ENCODE peak calls at places on chromosomes 3 and 15, in five cellular contexts. H is HepG2, T is HCT116, I is K562, F is H1. P is an unnamed sample.

GRCh38 chr3:169618894-169619792 is 44.4 kb downstream of the MECOM start:
- DNase-seq in F (no peak), T (no peak), I (no peak), H (no peak), P (no peak)

GRCh38 chr3:71055602-71056001 is 527.9 kb downstream of the FOXP1 start:
- DNase-seq in F (no peak), I (no peak), T (no peak), H (no peak), P (no peak)

GRCh38 chr3:66498718-66499611 is 1.9 kb downstream of the LRIG1 start:
- DNase-seq in F (no peak), H (no peak), I (no peak), T (no peak), P (no peak)

GRCh38 chr15:98657721-98658120 is 9.4 kb downstream of the IGF1R start:
- DNase-seq in I (no peak), F (peak), H (no peak), T (no peak), P (no peak)

GRCh38 chr3:120713262-120713661 is 29.1 kb downstream of the RABL3 start:
- DNase-seq in H (no peak), I (no peak), F (no peak), T (no peak), P (no peak)

GRCh38 chr3:197031315-197032285 is 2.0 kb upstream of the MELTF start:
- DNase-seq in H (peak), F (no peak), I (peak), T (peak), P (no peak)

GRCh38 chr3:56633602-56634371 is 49.3 kb downstream of the TASOR start:
- DNase-seq in I (no peak), F (no peak), H (no peak), T (no peak), P (no peak)

GRCh38 chr15:64134322-64134829 is 17.2 kb upstream of the SNX22 start:
- DNase-seq in I (no peak), H (no peak), T (no peak), F (no peak), P (no peak)

GRCh38 chr3:135040321-135041110 is 245.5 kb downstream of the EPHB1 start:
- DNase-seq in T (no peak), H (no peak), F (no peak), I (no peak), P (no peak)

GRCh38 chr3:81761904-81762565 is 590 bp upstream of the GBE1 start:
- DNase-seq in H (no peak), F (no peak), I (no peak), T (no peak), P (no peak)

GRCh38 chr3:45964139-45964538 is 20.9 kb downstream of the CXCR6 start:
- DNase-seq in I (no peak), H (no peak), F (no peak), T (no peak), P (no peak)

GRCh38 chr3:33428812-33429211 is 11.4 kb downstream of the UBP1 start:
- DNase-seq in T (no peak), F (no peak), I (no peak), H (no peak), P (no peak)

GRCh38 chr3:57752307-57752706 is 3.8 kb upstream of the SLMAP start:
- DNase-seq in F (no peak), T (peak), H (no peak), I (no peak), P (no peak)

GRCh38 chr15:48565560-48566482 is 79.7 kb downstream of the FBN1 start:
- DNase-seq in H (no peak), F (no peak), T (no peak), I (no peak), P (no peak)

GRCh38 chr3:194395201-194395600 is 3.9 kb downstream of the GP5 start:
- DNase-seq in H (peak), I (no peak), F (peak), T (no peak), P (no peak)

GRCh38 chr3:196793224-196793623 is 53.6 kb downstream of the PAK2 start:
- DNase-seq in T (peak), I (no peak), F (no peak), H (peak), P (peak)

GRCh38 chr3:48672522-48672921 is 9.8 kb upstream of the CELSR3 start:
- DNase-seq in I (no peak), H (no peak), F (no peak), T (no peak), P (no peak)

GRCh38 chr3:156291269-156292123 is 171.1 kb downstream of the KCNAB1 start:
- DNase-seq in F (peak), I (no peak), H (no peak), T (no peak), P (peak)

GRCh38 chr15:60340207-60340921 is 57.4 kb downstream of the ANXA2 start:
- DNase-seq in F (no peak), T (no peak), H (peak), I (no peak), P (no peak)

GRCh38 chr15:94021621-94022320 is 209.6 kb upstream of the MCTP2 start:
- DNase-seq in I (no peak), T (no peak), F (no peak), H (no peak), P (peak)

GRCh38 chr15:99331366-99331765 is 80.1 kb downstream of the LRRC28 start:
- DNase-seq in F (no peak), I (no peak), H (no peak), T (no peak), P (no peak)

GRCh38 chr3:184662192-184662591 is 49.7 kb downstream of the MAGEF1 start:
- DNase-seq in T (no peak), I (no peak), F (no peak), H (no peak), P (no peak)

GRCh38 chr3:149908558-149908957 is 62.1 kb downstream of the PFN2 start:
- DNase-seq in I (no peak), H (no peak), T (no peak), F (no peak), P (no peak)

GRCh38 chr3:195802261-195802701 is 9.4 kb downstream of the MUC4 start:
- DNase-seq in T (no peak), I (no peak), H (no peak), F (no peak), P (no peak)

GRCh38 chr15:59223736-59224135 is 17.1 kb downstream of the LDHAL6B start:
- DNase-seq in T (no peak), H (no peak), F (no peak), I (no peak), P (no peak)

GRCh38 chr15:40352221-40352901 is 1.5 kb downstream of the PHGR1 start:
- DNase-seq in H (no peak), F (no peak), T (no peak), I (no peak), P (no peak)

GRCh38 chr3:73471986-73472385 is 152.8 kb downstream of the PDZRN3 start:
- DNase-seq in F (no peak), H (no peak), I (no peak), T (no peak), P (peak)

GRCh38 chr3:13494463-13495350 is 14.6 kb downstream of the HDAC11 start:
- DNase-seq in T (no peak), I (peak), F (no peak), H (no peak), P (peak)

GRCh38 chr3:149245738-149246451 is 24.3 kb upstream of the CP start:
- DNase-seq in F (no peak), T (no peak), I (no peak), H (peak), P (no peak)

GRCh38 chr3:44477312-44478030 is at the start of gene ZNF445:
- DNase-seq in T (peak), H (peak), I (peak), F (peak), P (peak)

DNA sequence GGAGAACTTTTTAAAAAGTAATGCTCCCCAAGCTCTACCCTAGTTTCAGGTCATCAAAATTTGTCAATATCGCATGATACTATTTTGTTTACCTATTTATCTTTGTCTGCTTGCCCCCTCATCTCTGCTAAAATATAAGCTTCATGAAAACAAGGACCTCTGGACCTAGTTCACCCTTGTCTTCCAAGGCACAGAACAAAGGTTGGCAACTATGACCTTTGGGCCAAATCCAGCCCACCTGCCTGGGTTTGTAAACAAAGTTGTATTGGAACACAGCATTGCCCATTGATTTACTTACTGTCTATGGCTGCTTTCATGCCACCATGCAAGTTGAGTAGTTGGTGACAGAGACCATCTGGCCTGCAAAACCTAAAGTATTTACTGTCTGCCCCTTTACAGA is 462.2 kb upstream of the SUCLG2 start:
- DNase-seq in I (no peak), T (no peak), F (no peak), H (no peak), P (no peak)
- TF ChIP-seq SIN3A in I (no peak), T (no peak), F (no peak), H (no peak), P (no peak)

DNA sequence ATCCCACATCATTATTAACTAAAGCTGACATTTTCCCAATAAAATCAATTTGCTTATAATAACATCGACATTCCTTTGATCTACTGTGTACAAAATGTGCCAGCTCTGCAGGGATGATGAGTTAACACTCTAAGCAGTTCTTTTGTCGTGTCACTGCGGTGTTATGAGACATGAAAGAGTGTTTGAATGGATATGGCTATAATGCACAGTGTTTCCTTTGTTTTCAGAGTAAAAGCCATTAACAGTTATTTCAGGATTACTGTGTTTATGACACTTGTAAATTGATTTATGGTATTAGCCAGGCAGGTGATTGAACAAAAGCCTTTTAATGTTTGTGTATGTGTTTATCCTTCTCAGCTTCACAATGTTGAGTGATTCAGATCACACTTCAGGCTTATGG is 115.6 kb downstream of the CHL1 start:
- DNase-seq in T (no peak), F (no peak), H (no peak), I (no peak), P (no peak)
- TF ChIP-seq SIN3A in T (no peak), F (no peak), H (no peak), I (no peak), P (no peak)

DNA sequence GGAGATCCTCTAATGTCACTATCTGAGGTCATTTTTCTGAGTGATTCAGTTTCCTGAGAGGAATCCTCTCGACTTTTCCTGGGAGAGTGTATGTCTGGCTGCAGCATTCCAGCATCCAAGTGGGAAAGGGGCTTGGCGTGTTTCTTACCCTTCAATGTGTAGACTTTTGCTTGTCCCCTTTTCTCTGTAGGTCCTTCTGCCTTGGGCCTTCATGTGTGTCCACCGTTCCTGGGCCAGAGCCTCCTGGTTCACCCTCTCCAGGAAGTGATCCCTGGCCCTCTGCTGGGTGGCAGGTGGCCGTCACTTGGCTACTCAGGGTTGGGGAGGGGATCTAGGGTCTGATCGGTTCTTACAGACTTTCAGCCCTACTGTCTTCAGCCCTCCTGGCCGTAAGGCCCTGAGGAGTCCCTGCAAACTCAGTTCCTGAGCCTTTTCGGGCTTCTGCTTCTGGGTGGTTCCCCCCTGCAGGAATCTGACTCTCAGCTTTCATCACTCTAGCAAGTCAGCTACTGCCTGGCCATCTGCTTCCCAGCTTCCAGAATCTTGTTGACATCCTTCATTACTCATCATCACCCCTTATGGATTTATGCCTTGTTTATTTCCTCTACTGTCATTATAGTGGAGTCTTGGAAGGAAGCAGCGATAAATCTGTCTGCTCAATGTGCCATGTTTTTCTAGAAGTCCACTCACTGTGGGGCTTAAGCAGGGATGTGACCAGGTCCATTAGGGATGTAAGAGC is 36.5 kb downstream of the GOLGA6L10 start:
- DNase-seq in T (no peak), I (no peak), H (no peak), F (peak), P (no peak)
- TF ChIP-seq SIN3A in T (no peak), I (no peak), H (no peak), F (no peak), P (no peak)

GRCh38 chr15:35545316-35545824 is 595 bp downstream of the DPH6 start:
- DNase-seq in I (peak), H (peak), T (peak), F (no peak), P (peak)
- TF ChIP-seq SIN3A in I (no peak), H (no peak), T (no peak), F (no peak), P (peak)

P was measured in SK-N-SH.